ENCODE peak calls at places on chromosomes 2 and 18, in four cellular contexts. G, P, A and C are unnamed samples. For H3K4me1, the result is how much of the 10 kb centered on the place peaks cover.

GRCh38 chr2:132627542-132627941 is 42.5 kb downstream of the LYPD1 start:
- DNase-seq in G (no peak), P (no peak), A (no peak), C (no peak)

GRCh38 chr2:144824611-144825010 is 304.7 kb upstream of the ZEB2 start:
- DNase-seq in G (no peak), P (no peak), A (no peak), C (no peak)

GRCh38 chr2:97774425-97774824 is 61.0 kb downstream of the ZAP70 start:
- DNase-seq in G (no peak), P (no peak), A (no peak), C (no peak)

GRCh38 chr2:230865766-230866703 is 1.3 kb downstream of the ITM2C start:
- DNase-seq in G (peak), P (no peak), A (peak), C (no peak)

GRCh38 chr18:48164096-48164475 is 233.6 kb upstream of the SMAD2 start:
- DNase-seq in G (no peak), P (no peak), A (no peak), C (no peak)

GRCh38 chr2:27442981-27443323 is 771 bp downstream of the KRTCAP3 start:
- DNase-seq in G (no peak), P (no peak), A (no peak), C (no peak)

GRCh38 chr2:46917628-46918027 is 2.0 kb upstream of the MCFD2 start:
- DNase-seq in G (no peak), P (no peak), A (no peak), C (no peak)

GRCh38 chr2:172964511-172964910 is 111.1 kb upstream of the MAP3K20 start:
- DNase-seq in G (no peak), P (peak), A (no peak), C (no peak)

GRCh38 chr2:61988462-61989366 is 83.2 kb downstream of the COMMD1 start:
- DNase-seq in G (no peak), P (peak), A (no peak), C (no peak)

GRCh38 chr2:178914259-178914849 is 107.1 kb upstream of the TTN start:
- DNase-seq in G (peak), P (peak), A (peak), C (peak)

GRCh38 chr2:223148516-223148915 is 96.5 kb downstream of the KCNE4 start:
- DNase-seq in G (no peak), P (no peak), A (no peak), C (no peak)

GRCh38 chr2:99984781-99985525 is 157.4 kb downstream of the AFF3 start:
- DNase-seq in G (no peak), P (peak), A (no peak), C (no peak)

GRCh38 chr18:50836521-50836957 is 16.7 kb upstream of the MRO start:
- DNase-seq in G (no peak), P (peak), A (no peak), C (no peak)

GRCh38 chr18:11874676-11875075 is 23.5 kb downstream of the CHMP1B start:
- DNase-seq in G (no peak), P (no peak), A (no peak), C (no peak)

GRCh38 chr2:29054430-29054829 is 19.9 kb downstream of the PCARE start:
- DNase-seq in G (no peak), P (no peak), A (no peak), C (no peak)

GRCh38 chr2:72147971-72148369 is 308 bp upstream of the CYP26B1 start:
- DNase-seq in G (no peak), P (no peak), A (no peak), C (no peak)

GRCh38 chr18:46402396-46402795 is 254.6 kb downstream of the LOXHD1 start:
- DNase-seq in G (no peak), P (no peak), A (no peak), C (no peak)

GRCh38 chr18:4589056-4589800 is 134.1 kb upstream of the DLGAP1 start:
- DNase-seq in G (no peak), P (no peak), A (no peak), C (no peak)

GRCh38 chr2:70242552-70242951 is 5.9 kb downstream of the TIA1 start:
- DNase-seq in G (no peak), P (no peak), A (no peak), C (no peak)

GRCh38 chr2:208065476-208065875 is 40.1 kb upstream of the PLEKHM3 start:
- DNase-seq in G (no peak), P (no peak), A (no peak), C (no peak)

GRCh38 chr2:179332903-179333302 is 68.3 kb upstream of the SESTD1 start:
- DNase-seq in G (no peak), P (no peak), A (no peak), C (no peak)

GRCh38 chr2:43818761-43819160 is 19.9 kb downstream of the ABCG5 start:
- DNase-seq in G (no peak), P (peak), A (no peak), C (no peak)

GRCh38 chr2:140186201-140186775 is 1406.1 kb upstream of the NXPH2 start:
- DNase-seq in G (no peak), P (peak), A (no peak), C (no peak)

GRCh38 chr2:2892378-2892777 is 485.2 kb downstream of the EIPR1 start:
- DNase-seq in G (no peak), P (no peak), A (no peak), C (no peak)

GRCh38 chr2:209986405-209986804 is 16.0 kb upstream of the RPE start:
- DNase-seq in G (no peak), P (no peak), A (no peak), C (no peak)

GRCh38 chr2:60318544-60318943 is 234.9 kb downstream of the BCL11A start:
- DNase-seq in G (no peak), P (no peak), A (no peak), C (no peak)

GRCh38 chr2:69933839-69934613 is 19.1 kb downstream of the MXD1 start:
- DNase-seq in G (no peak), P (peak), A (no peak), C (no peak)

GRCh38 chr2:20935168-20935567 is 108.7 kb downstream of the APOB start:
- DNase-seq in G (no peak), P (no peak), A (no peak), C (no peak)

GRCh38 chr2:119219873-119220272 is 3.8 kb upstream of the STEAP3 start:
- DNase-seq in G (no peak), P (peak), A (no peak), C (no peak)

GRCh38 chr2:145230546-145230945 is 710.6 kb upstream of the ZEB2 start:
- DNase-seq in G (no peak), P (peak), A (no peak), C (no peak)

GRCh38 chr2:104432401-104432800 is 421.5 kb upstream of the POU3F3 start:
- DNase-seq in G (no peak), P (no peak), A (no peak), C (no peak)

GRCh38 chr18:24126155-24126947 is 12.5 kb upstream of the CABYR start:
- DNase-seq in G (no peak), P (peak), A (no peak), C (no peak)

GRCh38 chr2:12715878-12716249 is 872 bp upstream of the TRIB2 start:
- DNase-seq in G (peak), P (peak), A (peak), C (peak)

GRCh38 chr18:3458952-3459853 is 9.2 kb downstream of the TGIF1 start:
- DNase-seq in G (no peak), P (peak), A (no peak), C (no peak)

DNA sequence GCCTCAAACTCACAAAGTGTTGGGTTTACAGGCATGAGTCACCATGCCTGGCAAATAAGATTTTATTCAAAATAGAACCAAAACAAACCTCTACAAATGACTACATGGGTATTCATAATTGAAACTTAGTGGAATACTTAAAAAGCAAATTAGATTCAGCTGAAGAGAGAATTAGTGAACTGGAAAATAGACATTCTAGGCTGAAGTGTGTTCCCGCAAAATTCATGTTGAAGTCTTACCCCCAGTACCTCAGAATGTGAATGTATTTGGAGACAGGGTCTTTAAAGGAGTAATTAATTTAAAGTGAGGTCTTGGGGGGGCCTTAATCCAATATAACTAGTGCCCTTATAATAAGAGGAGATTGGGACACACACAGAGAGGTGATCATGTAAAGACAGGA is 88.5 kb upstream of the OTOS start:
- DNase-seq in G (no peak), P (no peak), A (no peak), C (no peak)
- H3K4me1 ChIP-seq in G (under half), P (under half), A (under half), C (under half)

DNA sequence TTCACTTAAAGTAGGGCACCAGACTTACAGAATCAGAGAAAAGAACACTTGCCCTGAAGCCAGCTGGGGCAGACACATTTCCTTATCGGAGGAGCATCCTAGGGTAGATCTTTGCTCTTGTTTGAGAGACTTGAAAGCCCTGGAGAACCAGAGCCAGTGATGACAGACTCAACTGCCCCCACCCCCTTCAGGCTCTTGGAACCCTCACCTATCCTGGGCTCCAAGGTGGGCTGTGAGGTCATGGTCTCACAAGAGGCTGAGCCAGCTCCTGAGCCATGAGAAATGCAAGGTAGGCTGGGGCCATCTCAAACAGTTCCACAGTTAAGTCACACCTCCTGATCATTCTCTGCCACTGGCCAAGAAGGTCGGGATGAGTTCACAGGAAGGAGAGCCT is 6.4 kb upstream of the GBX2 start:
- DNase-seq in G (no peak), P (no peak), A (no peak), C (no peak)
- H3K4me1 ChIP-seq in G (under half), P (under half), A (under half), C (half or more)

DNA sequence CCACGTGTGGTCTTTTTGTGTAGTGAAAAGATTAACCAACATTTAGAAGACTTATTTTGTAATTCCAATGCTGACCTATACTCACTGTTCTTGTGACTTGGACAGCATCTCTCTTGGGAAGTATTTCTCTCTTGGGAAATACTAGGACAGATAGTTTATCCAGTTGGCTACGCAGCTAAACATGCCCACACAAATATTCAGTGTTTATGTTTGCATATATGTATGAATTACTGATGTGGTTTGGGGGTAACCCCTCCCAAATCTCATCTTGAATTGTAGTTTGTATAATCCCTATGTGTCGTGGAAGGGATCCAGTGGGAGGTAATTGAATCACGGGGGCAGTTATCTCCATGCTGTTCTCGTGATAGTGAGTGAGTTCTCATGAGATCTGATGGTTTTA is 2062.3 kb upstream of the CELF4 start:
- DNase-seq in G (no peak), P (peak), A (no peak), C (no peak)
- H3K4me1 ChIP-seq in G (under half), P (under half), A (under half), C (under half)

GRCh38 chr2:217920879-217921603 is 81.8 kb downstream of the TNS1 start:
- DNase-seq in G (no peak), P (peak), A (no peak), C (peak)

GRCh38 chr2:217919781-217920351 is 82.9 kb downstream of the TNS1 start:
- DNase-seq in G (no peak), P (peak), A (no peak), C (peak)

GRCh38 chr2:217923007-217923686 is 79.6 kb downstream of the TNS1 start:
- DNase-seq in G (no peak), P (no peak), A (no peak), C (no peak)

GRCh38 chr2:217924346-217924901 is 78.4 kb downstream of the TNS1 start:
- DNase-seq in G (no peak), P (no peak), A (no peak), C (no peak)

GRCh38 chr2:217922101-217923006 is 80.4 kb downstream of the TNS1 start:
- DNase-seq in G (no peak), P (peak), A (no peak), C (peak)
- H3K4me1 ChIP-seq in G (under half), P (under half), A (under half), C (half or more)

GRCh38 chr2:134289225-134289624 is 35.4 kb downstream of the MGAT5 start:
- DNase-seq in G (no peak), P (no peak), A (no peak), C (no peak)
- H3K4me1 ChIP-seq in G (half or more), P (under half), A (under half), C (half or more)

GRCh38 chr2:54572636-54573531 is 116.8 kb downstream of the SPTBN1 start:
- DNase-seq in G (peak), P (peak), A (no peak), C (no peak)
- H3K4me1 ChIP-seq in G (half or more), P (half or more), A (under half), C (half or more)

GRCh38 chr18:59659486-59660187 is 37.6 kb downstream of the CCBE1 start:
- DNase-seq in G (no peak), P (peak), A (no peak), C (no peak)
- H3K4me1 ChIP-seq in G (under half), P (under half), A (under half), C (under half)

GRCh38 chr2:236969767-236970655 is 115.7 kb upstream of the COPS8 start:
- DNase-seq in G (no peak), P (no peak), A (no peak), C (no peak)
- H3K4me1 ChIP-seq in G (under half), P (under half), A (under half), C (under half)